ENCODE peak calls at places on chromosomes 6 and 20, in six cellular contexts. P is HFF-Myc, Y is cardiac fibroblast, G is GM12865, O is esophagus squamous epithelium, F is Peyer's patch. Q is an unnamed sample.
A peak's percentile ranks its signal among the peaks of the same experiment; 100 is the strongest.

GRCh38 chr6:90068264-90068663 is 174.0 kb downstream of the GJA10 start:
- DNase-seq in P (peak; percentile 57), G (no peak), Y (peak; percentile 35), F (no peak), O (no peak), Q (peak; percentile 70)

GRCh38 chr6:129866688-129867087 is 5.6 kb upstream of the TMEM244 start:
- DNase-seq in F (no peak), O (no peak), Y (no peak), P (no peak), G (no peak), Q (no peak)

GRCh38 chr6:74549746-74550145 is 656.1 kb downstream of the COL12A1 start:
- DNase-seq in O (no peak), Y (no peak), P (no peak), F (no peak), G (no peak), Q (no peak)

GRCh38 chr6:75532521-75532920 is 38.9 kb upstream of the FILIP1 start:
- DNase-seq in P (peak; percentile 6), G (no peak), Y (no peak), F (no peak), O (no peak), Q (no peak)

GRCh38 chr6:39221746-39222641 is 7.3 kb downstream of the KCNK5 start:
- DNase-seq in P (no peak), O (no peak), F (no peak), Y (no peak), G (no peak), Q (no peak)

GRCh38 chr20:6852478-6852877 is 85.0 kb downstream of the BMP2 start:
- DNase-seq in G (no peak), O (no peak), P (no peak), F (no peak), Y (no peak), Q (no peak)

GRCh38 chr20:31569163-31570020 is 35.7 kb upstream of the ID1 start:
- DNase-seq in P (no peak), G (peak; percentile 62), O (no peak), Y (peak; percentile 51), F (peak; percentile 44), Q (peak; percentile 58)

GRCh38 chr20:46978871-46979536 is 84.4 kb downstream of the EYA2 start:
- DNase-seq in G (no peak), F (no peak), P (no peak), Y (no peak), O (no peak), Q (no peak)

GRCh38 chr20:23257848-23258746 is 92.5 kb upstream of the NXT1 start:
- DNase-seq in Y (peak; percentile 95), O (no peak), F (no peak), P (peak; percentile 44), G (no peak), Q (peak; percentile 86)

GRCh38 chr20:61828891-61829290 is 236.8 kb downstream of the TAF4 start:
- DNase-seq in G (no peak), P (no peak), Y (no peak), O (no peak), F (no peak), Q (no peak)

GRCh38 chr6:16758163-16758975 is 2.9 kb downstream of the ATXN1 start:
- DNase-seq in P (no peak), O (no peak), Y (peak; percentile 37), G (peak; percentile 14), F (no peak), Q (peak; percentile 64)

GRCh38 chr20:57901526-57901925 is 191.7 kb upstream of the PMEPA1 start:
- DNase-seq in F (no peak), G (no peak), Y (no peak), O (no peak), P (no peak), Q (no peak)

GRCh38 chr6:132813173-132813856 is 1.1 kb upstream of the RPS12 start:
- DNase-seq in Y (peak; percentile 38), P (no peak), G (peak; percentile 74), F (peak; percentile 53), O (no peak), Q (no peak)

GRCh38 chr20:37749620-37750403 is 56.0 kb downstream of the CTNNBL1 start:
- DNase-seq in O (no peak), P (no peak), F (no peak), Y (no peak), G (no peak), Q (no peak)

GRCh38 chr6:17278289-17279061 is 2.7 kb upstream of the RBM24 start:
- DNase-seq in Y (peak; percentile 71), G (no peak), P (peak; percentile 32), O (no peak), F (no peak), Q (peak; percentile 48)

GRCh38 chr20:53174454-53174853 is 202.3 kb downstream of the TSHZ2 start:
- DNase-seq in F (no peak), P (no peak), Y (no peak), O (no peak), G (no peak), Q (no peak)

GRCh38 chr20:57662028-57662312 is 41.7 kb upstream of the ZBP1 start:
- DNase-seq in G (no peak), Y (no peak), O (no peak), P (no peak), F (no peak), Q (no peak)

GRCh38 chr6:47335456-47335855 is 25.8 kb upstream of the TNFRSF21 start:
- DNase-seq in F (no peak), Y (no peak), P (no peak), O (no peak), G (peak; percentile 38), Q (no peak)

GRCh38 chr6:51813904-51814303 is 273.5 kb downstream of the PKHD1 start:
- DNase-seq in Y (no peak), P (no peak), O (no peak), F (no peak), G (no peak), Q (no peak)

GRCh38 chr20:5887386-5887785 is 62.9 kb downstream of the TRMT6 start:
- DNase-seq in Y (no peak), G (no peak), P (no peak), O (no peak), F (no peak), Q (no peak)

GRCh38 chr6:15504581-15505350 is 158.1 kb downstream of the DTNBP1 start:
- DNase-seq in G (no peak), O (no peak), F (no peak), P (peak; percentile 93), Y (peak; percentile 98), Q (peak; percentile 99)

GRCh38 chr6:15387118-15387517 is 141.2 kb downstream of the JARID2 start:
- DNase-seq in F (no peak), O (no peak), G (peak; percentile 50), P (no peak), Y (no peak), Q (peak; percentile 36)

GRCh38 chr6:112877134-112878100 is 530.3 kb downstream of the RFPL4B start:
- DNase-seq in O (no peak), G (no peak), P (peak; percentile 67), Y (peak; percentile 89), F (no peak), Q (peak; percentile 76)

DNA sequence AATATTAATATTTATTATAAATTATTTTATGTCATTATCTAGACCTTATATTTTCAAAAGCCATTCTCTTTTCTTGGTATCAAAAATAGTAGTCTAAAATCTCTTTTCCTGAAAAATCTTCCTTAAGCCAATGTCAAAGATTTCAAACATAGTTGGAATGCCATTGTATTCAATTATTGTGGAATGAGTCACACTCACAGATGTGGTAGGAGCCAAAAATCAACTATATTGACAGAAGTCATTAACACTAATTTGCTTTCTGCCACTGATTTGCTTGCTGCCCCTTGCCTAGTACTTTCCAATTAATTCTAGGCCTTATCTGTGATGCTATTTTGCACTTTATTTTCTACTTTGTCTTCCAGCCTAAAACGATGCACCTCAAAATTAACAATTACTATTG is 1326.3 kb upstream of the GJE1 start:
- DNase-seq in P (no peak), Y (peak; percentile 9), O (no peak), F (no peak), G (no peak), Q (no peak)
- H3K4me3 ChIP-seq in P (no peak overlapping the region), Y (no peak overlapping the region), O (no peak overlapping the region), F (no peak overlapping the region), G (no peak overlapping the region), Q (no peak overlapping the region)

GRCh38 chr6:131811510-131811909 is 3.7 kb downstream of the ENPP1 start:
- DNase-seq in P (no peak), F (no peak), O (no peak), Y (no peak), G (no peak), Q (no peak)

GRCh38 chr6:131808460-131809269 is 845 bp downstream of the ENPP1 start:
- DNase-seq in P (no peak), G (no peak), O (no peak), F (no peak), Y (no peak), Q (no peak)

GRCh38 chr6:131807321-131807643 is 538 bp upstream of the ENPP1 start:
- DNase-seq in F (no peak), O (no peak), G (no peak), P (no peak), Y (no peak), Q (no peak)

GRCh38 chr6:131803007-131803769 is 4.6 kb upstream of the ENPP1 start:
- DNase-seq in F (no peak), O (no peak), Y (no peak), P (no peak), G (no peak), Q (no peak)

GRCh38 chr6:131807644-131808459 is at the start of gene ENPP1:
- DNase-seq in O (no peak), Y (peak; percentile 69), P (no peak), F (peak; percentile 41), G (peak; percentile 36), Q (peak; percentile 53)
- TF ChIP-seq CTCF in O (no peak), Y (peak; percentile 29), P (no peak), F (peak; percentile 45), G (no peak), Q (no peak)

DNA sequence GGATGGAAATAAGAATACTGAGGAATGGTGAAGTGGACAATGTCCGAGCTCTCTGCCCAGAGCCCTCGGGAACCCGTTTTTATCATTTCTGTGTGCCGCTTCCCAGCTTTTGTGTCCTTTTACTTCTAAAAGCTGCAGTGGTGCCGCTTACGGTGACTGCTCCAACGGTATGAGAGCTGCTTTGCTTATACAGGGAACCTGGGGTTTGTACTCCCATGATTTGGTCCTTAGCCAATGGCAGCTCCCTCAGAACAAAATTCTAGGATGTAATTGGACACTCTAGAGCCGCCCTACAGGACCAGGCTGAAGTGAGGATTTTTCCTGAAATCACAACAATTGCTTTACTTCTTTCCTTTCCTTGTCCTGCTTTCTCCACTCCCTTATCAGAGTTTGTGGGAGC is 24.2 kb upstream of the PCSK2 start:
- DNase-seq in F (no peak), P (no peak), G (no peak), Y (no peak), O (no peak), Q (no peak)
- H3K4me3 ChIP-seq in F (no peak overlapping the region), P (no peak overlapping the region), G (no peak overlapping the region), Y (no peak overlapping the region), O (no peak overlapping the region), Q (no peak overlapping the region)

DNA sequence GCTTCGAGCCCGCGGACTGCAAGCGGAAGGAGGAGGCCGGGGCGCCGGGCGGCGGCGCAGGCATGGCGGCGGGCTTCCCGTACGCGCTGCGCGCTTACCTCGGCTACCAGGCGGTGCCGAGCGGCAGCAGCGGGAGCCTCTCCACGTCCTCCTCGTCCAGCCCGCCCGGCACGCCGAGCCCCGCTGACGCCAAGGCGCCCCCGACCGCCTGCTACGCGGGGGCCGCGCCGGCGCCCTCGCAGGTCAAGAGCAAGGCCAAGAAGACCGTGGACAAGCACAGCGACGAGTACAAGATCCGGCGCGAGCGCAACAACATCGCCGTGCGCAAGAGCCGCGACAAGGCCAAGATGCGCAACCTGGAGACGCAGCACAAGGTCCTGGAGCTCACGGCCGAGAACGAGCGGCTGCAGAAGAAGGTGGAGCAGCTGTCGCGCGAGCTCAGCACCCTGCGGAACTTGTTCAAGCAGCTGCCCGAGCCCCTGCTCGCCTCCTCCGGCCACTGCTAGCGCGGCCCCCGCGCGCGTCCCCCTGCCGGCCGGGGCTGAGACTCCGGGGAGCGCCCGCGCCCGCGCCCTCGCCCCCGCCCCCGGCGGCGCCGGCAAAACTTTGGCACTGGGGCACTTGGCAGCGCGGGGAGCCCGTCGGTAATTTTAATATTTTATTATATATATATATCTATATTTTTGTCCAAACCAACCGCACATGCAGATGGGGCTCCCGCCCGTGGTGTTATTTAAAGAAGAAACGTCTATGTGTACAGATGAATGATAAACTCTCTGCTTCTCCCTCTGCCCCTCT is 1.1 kb downstream of the CEBPB start:
- DNase-seq in O (peak; percentile 27), G (peak; percentile 83), P (no peak), Y (peak; percentile 39), F (peak; percentile 31), Q (no peak)
- TF ChIP-seq CTCF in O (no peak), G (peak; percentile 35), P (no peak), Y (no peak), F (peak; percentile 61), Q (no peak)